ENCODE peak calls at places on chromosomes 7 and 10, in nine cellular contexts. One of them, this sample, is unnamed. For H3K4me1, the result is how much of the 10 kb centered on the place peaks cover.

GRCh38 chr10:124640538-124641231 is 103.5 kb downstream of the FAM53B start:
- DNase-seq in lower lobe of right lung: peak
- DNase-seq in esophagus squamous epithelium: no peak
- DNase-seq in fibroblast of lung: no peak
- DNase-seq in astrocyte: no peak
- DNase-seq in neuronal stem cell: peak
- DNase-seq in hepatocyte: no peak
- DNase-seq in aorta: no peak
- DNase-seq in H9: no peak
- DNase-seq in this sample: no peak

GRCh38 chr7:22572937-22573336 is 72.9 kb upstream of the STEAP1B start:
- DNase-seq in lower lobe of right lung: no peak
- DNase-seq in esophagus squamous epithelium: no peak
- DNase-seq in fibroblast of lung: peak
- DNase-seq in astrocyte: peak
- DNase-seq in neuronal stem cell: no peak
- DNase-seq in hepatocyte: no peak
- DNase-seq in aorta: no peak
- DNase-seq in H9: no peak
- DNase-seq in this sample: no peak

GRCh38 chr7:12685550-12685949 is 1.9 kb upstream of the ARL4A start:
- DNase-seq in lower lobe of right lung: no peak
- DNase-seq in esophagus squamous epithelium: no peak
- DNase-seq in fibroblast of lung: peak
- DNase-seq in astrocyte: peak
- DNase-seq in neuronal stem cell: peak
- DNase-seq in hepatocyte: peak
- DNase-seq in aorta: no peak
- DNase-seq in H9: peak
- DNase-seq in this sample: peak

GRCh38 chr7:17532861-17533404 is 234.5 kb downstream of the AHR start:
- DNase-seq in lower lobe of right lung: no peak
- DNase-seq in esophagus squamous epithelium: no peak
- DNase-seq in fibroblast of lung: peak
- DNase-seq in astrocyte: peak
- DNase-seq in neuronal stem cell: no peak
- DNase-seq in hepatocyte: no peak
- DNase-seq in aorta: no peak
- DNase-seq in H9: no peak
- DNase-seq in this sample: no peak

GRCh38 chr10:34609287-34609940 is 205.7 kb downstream of the PARD3 start:
- DNase-seq in lower lobe of right lung: no peak
- DNase-seq in esophagus squamous epithelium: no peak
- DNase-seq in fibroblast of lung: no peak
- DNase-seq in astrocyte: no peak
- DNase-seq in neuronal stem cell: no peak
- DNase-seq in hepatocyte: no peak
- DNase-seq in aorta: no peak
- DNase-seq in H9: no peak
- DNase-seq in this sample: no peak

GRCh38 chr7:99112097-99112496 is 31.8 kb downstream of the SMURF1 start:
- DNase-seq in lower lobe of right lung: no peak
- DNase-seq in esophagus squamous epithelium: no peak
- DNase-seq in fibroblast of lung: no peak
- DNase-seq in astrocyte: no peak
- DNase-seq in neuronal stem cell: no peak
- DNase-seq in hepatocyte: no peak
- DNase-seq in aorta: no peak
- DNase-seq in H9: no peak
- DNase-seq in this sample: no peak

GRCh38 chr7:148964510-148965267 is 63.6 kb downstream of the PDIA4 start:
- DNase-seq in lower lobe of right lung: no peak
- DNase-seq in esophagus squamous epithelium: no peak
- DNase-seq in fibroblast of lung: no peak
- DNase-seq in astrocyte: no peak
- DNase-seq in neuronal stem cell: no peak
- DNase-seq in hepatocyte: no peak
- DNase-seq in aorta: no peak
- DNase-seq in H9: no peak
- DNase-seq in this sample: no peak

GRCh38 chr10:77629775-77630565 is 7.6 kb downstream of the KCNMA1 start:
- DNase-seq in lower lobe of right lung: no peak
- DNase-seq in esophagus squamous epithelium: no peak
- DNase-seq in fibroblast of lung: no peak
- DNase-seq in astrocyte: no peak
- DNase-seq in neuronal stem cell: no peak
- DNase-seq in hepatocyte: no peak
- DNase-seq in aorta: no peak
- DNase-seq in H9: no peak
- DNase-seq in this sample: no peak

DNA sequence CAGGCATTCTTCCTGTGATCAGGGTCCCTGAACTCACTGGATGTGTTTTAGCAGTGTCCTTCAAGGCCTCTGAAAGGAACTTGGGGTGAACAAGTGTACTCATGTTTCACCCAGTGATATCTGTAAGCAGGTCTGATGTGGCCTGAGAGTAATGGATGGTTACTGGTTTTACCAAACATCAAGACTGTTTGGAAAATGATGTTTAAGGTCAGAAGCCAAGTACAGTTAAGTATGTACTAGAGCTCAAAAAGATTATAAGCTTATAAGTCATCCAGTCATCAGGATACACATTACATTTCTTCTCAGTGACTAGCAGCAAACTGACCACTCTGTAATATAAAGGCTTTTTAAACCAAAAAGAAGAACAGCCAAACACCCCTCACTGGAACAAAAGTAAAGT is 79.8 kb upstream of the PTN start:
- DNase-seq in lower lobe of right lung: no peak
- DNase-seq in esophagus squamous epithelium: no peak
- DNase-seq in fibroblast of lung: peak
- DNase-seq in astrocyte: peak
- DNase-seq in neuronal stem cell: no peak
- DNase-seq in hepatocyte: no peak
- DNase-seq in aorta: no peak
- DNase-seq in H9: no peak
- DNase-seq in this sample: no peak
- H3K4me1 ChIP-seq in lower lobe of right lung: under half
- H3K4me1 ChIP-seq in esophagus squamous epithelium: under half
- H3K4me1 ChIP-seq in fibroblast of lung: under half
- H3K4me1 ChIP-seq in astrocyte: under half
- H3K4me1 ChIP-seq in neuronal stem cell: under half
- H3K4me1 ChIP-seq in hepatocyte: under half
- H3K4me1 ChIP-seq in aorta: under half
- H3K4me1 ChIP-seq in H9: under half
- H3K4me1 ChIP-seq in this sample: under half

GRCh38 chr7:13774976-13775375 is 214.5 kb downstream of the ETV1 start:
- DNase-seq in lower lobe of right lung: no peak
- DNase-seq in esophagus squamous epithelium: no peak
- DNase-seq in fibroblast of lung: peak
- DNase-seq in astrocyte: peak
- DNase-seq in neuronal stem cell: no peak
- DNase-seq in hepatocyte: no peak
- DNase-seq in aorta: no peak
- DNase-seq in H9: no peak
- DNase-seq in this sample: no peak

GRCh38 chr7:13778967-13779366 is 210.5 kb downstream of the ETV1 start:
- DNase-seq in lower lobe of right lung: peak
- DNase-seq in esophagus squamous epithelium: no peak
- DNase-seq in fibroblast of lung: peak
- DNase-seq in astrocyte: peak
- DNase-seq in neuronal stem cell: no peak
- DNase-seq in hepatocyte: no peak
- DNase-seq in aorta: no peak
- DNase-seq in H9: no peak
- DNase-seq in this sample: no peak

DNA sequence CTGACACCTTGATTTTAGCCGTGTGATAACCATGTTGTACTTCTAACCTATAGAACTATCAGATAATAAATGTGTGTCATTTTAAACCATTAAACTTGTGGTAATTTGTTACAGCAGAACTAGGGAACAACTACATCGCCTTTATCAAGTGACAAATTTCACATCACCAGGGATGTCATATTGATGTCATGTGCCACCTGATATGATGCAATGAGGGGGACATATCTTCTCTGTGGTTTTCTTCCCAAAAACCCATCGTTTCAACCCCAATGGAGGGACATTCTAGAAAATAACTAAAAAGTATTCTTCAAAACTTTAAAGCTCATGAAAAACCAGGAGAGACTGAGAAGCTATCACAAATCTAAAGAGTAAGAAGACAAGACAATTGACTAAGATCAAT is 212.2 kb downstream of the ETV1 start:
- DNase-seq in lower lobe of right lung: no peak
- DNase-seq in esophagus squamous epithelium: no peak
- DNase-seq in fibroblast of lung: no peak
- DNase-seq in astrocyte: no peak
- DNase-seq in neuronal stem cell: no peak
- DNase-seq in hepatocyte: no peak
- DNase-seq in aorta: no peak
- DNase-seq in H9: no peak
- DNase-seq in this sample: no peak
- H3K4me1 ChIP-seq in lower lobe of right lung: under half
- H3K4me1 ChIP-seq in esophagus squamous epithelium: under half
- H3K4me1 ChIP-seq in fibroblast of lung: under half
- H3K4me1 ChIP-seq in astrocyte: under half
- H3K4me1 ChIP-seq in neuronal stem cell: under half
- H3K4me1 ChIP-seq in hepatocyte: under half
- H3K4me1 ChIP-seq in aorta: under half
- H3K4me1 ChIP-seq in H9: under half
- H3K4me1 ChIP-seq in this sample: under half

GRCh38 chr7:151511270-151511669 is 8.4 kb downstream of the RHEB start:
- DNase-seq in lower lobe of right lung: no peak
- DNase-seq in esophagus squamous epithelium: no peak
- DNase-seq in fibroblast of lung: no peak
- DNase-seq in astrocyte: no peak
- DNase-seq in neuronal stem cell: no peak
- DNase-seq in hepatocyte: no peak
- DNase-seq in aorta: no peak
- DNase-seq in H9: no peak
- DNase-seq in this sample: no peak

GRCh38 chr7:151514461-151515396 is 5.0 kb downstream of the RHEB start:
- DNase-seq in lower lobe of right lung: no peak
- DNase-seq in esophagus squamous epithelium: no peak
- DNase-seq in fibroblast of lung: no peak
- DNase-seq in astrocyte: no peak
- DNase-seq in neuronal stem cell: no peak
- DNase-seq in hepatocyte: no peak
- DNase-seq in aorta: no peak
- DNase-seq in H9: no peak
- DNase-seq in this sample: no peak

GRCh38 chr7:151509670-151510333 is 9.9 kb downstream of the RHEB start:
- DNase-seq in lower lobe of right lung: no peak
- DNase-seq in esophagus squamous epithelium: no peak
- DNase-seq in fibroblast of lung: no peak
- DNase-seq in astrocyte: no peak
- DNase-seq in neuronal stem cell: no peak
- DNase-seq in hepatocyte: no peak
- DNase-seq in aorta: no peak
- DNase-seq in H9: no peak
- DNase-seq in this sample: no peak

GRCh38 chr7:151511946-151512345 is 7.7 kb downstream of the RHEB start:
- DNase-seq in lower lobe of right lung: no peak
- DNase-seq in esophagus squamous epithelium: no peak
- DNase-seq in fibroblast of lung: no peak
- DNase-seq in astrocyte: no peak
- DNase-seq in neuronal stem cell: no peak
- DNase-seq in hepatocyte: no peak
- DNase-seq in aorta: no peak
- DNase-seq in H9: no peak
- DNase-seq in this sample: no peak

DNA sequence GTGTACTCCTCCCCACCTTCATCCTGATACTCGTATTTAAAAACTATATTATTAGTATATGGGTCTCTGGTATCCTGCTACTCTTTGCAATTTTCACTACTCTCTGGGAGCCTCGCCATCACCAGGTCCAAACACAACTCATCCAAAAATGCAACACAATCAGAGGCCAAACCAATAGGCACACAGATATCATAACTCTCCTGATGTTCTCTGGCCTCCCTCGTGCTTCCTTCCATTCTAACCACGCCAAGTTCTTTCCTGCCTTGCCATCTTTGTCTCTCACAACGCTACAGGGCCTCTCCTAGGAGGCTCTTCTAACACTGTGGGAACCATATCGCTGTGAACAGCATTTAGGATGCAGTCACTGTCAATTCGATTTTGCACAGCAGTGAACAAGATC is 7.3 kb downstream of the RHEB start:
- DNase-seq in lower lobe of right lung: no peak
- DNase-seq in esophagus squamous epithelium: no peak
- DNase-seq in fibroblast of lung: no peak
- DNase-seq in astrocyte: no peak
- DNase-seq in neuronal stem cell: no peak
- DNase-seq in hepatocyte: no peak
- DNase-seq in aorta: no peak
- DNase-seq in H9: no peak
- DNase-seq in this sample: no peak
- H3K4me1 ChIP-seq in lower lobe of right lung: half or more
- H3K4me1 ChIP-seq in esophagus squamous epithelium: under half
- H3K4me1 ChIP-seq in fibroblast of lung: under half
- H3K4me1 ChIP-seq in astrocyte: under half
- H3K4me1 ChIP-seq in neuronal stem cell: under half
- H3K4me1 ChIP-seq in hepatocyte: under half
- H3K4me1 ChIP-seq in aorta: under half
- H3K4me1 ChIP-seq in H9: under half
- H3K4me1 ChIP-seq in this sample: half or more

GRCh38 chr10:71234970-71235681 is 22.8 kb downstream of the UNC5B start:
- DNase-seq in lower lobe of right lung: peak
- DNase-seq in esophagus squamous epithelium: no peak
- DNase-seq in fibroblast of lung: peak
- DNase-seq in astrocyte: peak
- DNase-seq in neuronal stem cell: no peak
- DNase-seq in hepatocyte: peak
- DNase-seq in aorta: peak
- DNase-seq in H9: no peak
- DNase-seq in this sample: no peak

GRCh38 chr10:71234017-71234894 is 21.9 kb downstream of the UNC5B start:
- DNase-seq in lower lobe of right lung: peak
- DNase-seq in esophagus squamous epithelium: no peak
- DNase-seq in fibroblast of lung: no peak
- DNase-seq in astrocyte: no peak
- DNase-seq in neuronal stem cell: no peak
- DNase-seq in hepatocyte: no peak
- DNase-seq in aorta: no peak
- DNase-seq in H9: no peak
- DNase-seq in this sample: no peak

GRCh38 chr10:71231196-71231595 is 18.8 kb downstream of the UNC5B start:
- DNase-seq in lower lobe of right lung: no peak
- DNase-seq in esophagus squamous epithelium: no peak
- DNase-seq in fibroblast of lung: no peak
- DNase-seq in astrocyte: no peak
- DNase-seq in neuronal stem cell: no peak
- DNase-seq in hepatocyte: no peak
- DNase-seq in aorta: no peak
- DNase-seq in H9: no peak
- DNase-seq in this sample: no peak

GRCh38 chr10:71232089-71232998 is 20.0 kb downstream of the UNC5B start:
- DNase-seq in lower lobe of right lung: peak
- DNase-seq in esophagus squamous epithelium: no peak
- DNase-seq in fibroblast of lung: peak
- DNase-seq in astrocyte: peak
- DNase-seq in neuronal stem cell: no peak
- DNase-seq in hepatocyte: no peak
- DNase-seq in aorta: peak
- DNase-seq in H9: no peak
- DNase-seq in this sample: no peak

DNA sequence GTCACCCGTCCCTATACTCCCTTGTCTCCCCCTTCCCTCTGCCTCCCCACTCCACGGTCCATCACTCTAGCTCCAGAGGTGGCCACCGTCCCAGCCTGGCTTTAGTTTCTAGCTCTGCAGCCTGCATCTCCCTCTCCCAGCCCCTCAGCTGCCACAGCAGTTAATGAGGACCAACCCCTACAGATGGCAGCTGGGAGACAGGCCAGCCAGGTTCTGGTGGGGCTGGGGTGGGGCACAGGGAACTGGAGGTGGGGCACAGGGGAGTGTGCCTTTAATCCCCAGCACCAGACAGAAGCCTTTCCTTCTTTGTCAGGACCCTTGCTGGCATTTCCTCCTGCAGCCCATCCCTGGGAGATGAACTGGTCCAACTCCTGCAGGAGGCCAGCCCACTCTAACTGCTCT is 21.1 kb downstream of the UNC5B start:
- DNase-seq in lower lobe of right lung: no peak
- DNase-seq in esophagus squamous epithelium: no peak
- DNase-seq in fibroblast of lung: no peak
- DNase-seq in astrocyte: no peak
- DNase-seq in neuronal stem cell: no peak
- DNase-seq in hepatocyte: no peak
- DNase-seq in aorta: no peak
- DNase-seq in H9: no peak
- DNase-seq in this sample: no peak
- H3K4me1 ChIP-seq in lower lobe of right lung: half or more
- H3K4me1 ChIP-seq in esophagus squamous epithelium: under half
- H3K4me1 ChIP-seq in fibroblast of lung: under half
- H3K4me1 ChIP-seq in astrocyte: under half
- H3K4me1 ChIP-seq in neuronal stem cell: under half
- H3K4me1 ChIP-seq in hepatocyte: half or more
- H3K4me1 ChIP-seq in aorta: under half
- H3K4me1 ChIP-seq in H9: under half
- H3K4me1 ChIP-seq in this sample: under half

This sample was measured in CD8-positive, alpha-beta memory T cell.